ENCODE peak calls at places on chromosomes 12 and 14, in six cellular contexts. M is ELF-1; O is NCI-H510A; E is A549; Z is stimulated activated CD4-positive, alpha-beta T cell treated with anti-CD3 and anti-CD28 coated beads, TNF-alpha, amount 100 ng/mL, for 1 hour; Y is endothelial cell. N is an unnamed sample.

GRCh38 chr12:131827961-131828534 is at the start of gene MMP17:
- DNase-seq in E (peak; percentile 75), Y (peak; percentile 64), O (no peak), Z (no peak), M (peak; percentile 64), N (peak; percentile 78)

GRCh38 chr12:19946549-19946948 is 421.8 kb upstream of the PDE3A start:
- DNase-seq in Z (no peak), O (no peak), M (no peak), Y (no peak), E (peak; percentile 82), N (no peak)

GRCh38 chr12:87311206-87311605 is 718.0 kb downstream of the C12orf50 start:
- DNase-seq in E (no peak), O (no peak), M (no peak), Y (no peak), Z (no peak), N (no peak)

GRCh38 chr14:102579696-102580551 is 12.5 kb upstream of the RCOR1 start:
- DNase-seq in Z (no peak), O (no peak), Y (no peak), E (no peak), M (no peak), N (no peak)

GRCh38 chr12:109131522-109132050 is 15.2 kb downstream of the ACACB start:
- DNase-seq in M (no peak), Z (no peak), Y (no peak), O (no peak), E (no peak), N (no peak)

GRCh38 chr12:110042260-110042659 is 6.1 kb downstream of the C12orf76 start:
- DNase-seq in Y (no peak), M (no peak), O (peak; percentile 86), E (peak; percentile 72), Z (no peak), N (no peak)

GRCh38 chr14:54593860-54594259 is 26.9 kb downstream of the SAMD4A start:
- DNase-seq in O (no peak), E (no peak), Z (no peak), Y (no peak), M (no peak), N (no peak)

GRCh38 chr14:73102806-73103497 is 33.4 kb upstream of the PSEN1 start:
- DNase-seq in O (no peak), E (no peak), M (no peak), Z (no peak), Y (no peak), N (no peak)

GRCh38 chr12:90331262-90331661 is 622.6 kb upstream of the ATP2B1 start:
- DNase-seq in O (no peak), M (no peak), E (no peak), Z (no peak), Y (no peak), N (no peak)

GRCh38 chr12:954736-955135 is 5.2 kb upstream of the RAD52 start:
- DNase-seq in M (no peak), Y (no peak), Z (no peak), E (no peak), O (no peak), N (no peak)

GRCh38 chr14:23182372-23183014 is 967 bp downstream of the SLC7A8 start:
- DNase-seq in O (no peak), Z (no peak), Y (peak; percentile 33), E (no peak), M (peak; percentile 89), N (peak; percentile 75)

GRCh38 chr14:81980601-81981310 is 447.1 kb upstream of the SEL1L start:
- DNase-seq in O (no peak), Y (no peak), Z (no peak), M (no peak), E (no peak), N (peak; percentile 35)

GRCh38 chr12:69900720-69901131 is 75.7 kb downstream of the MYRFL start:
- DNase-seq in E (peak; percentile 64), Y (peak; percentile 78), Z (peak; percentile 8), M (peak; percentile 76), O (peak; percentile 89), N (peak; percentile 81)

GRCh38 chr14:52663850-52664249 is 31.5 kb downstream of the ERO1A start:
- DNase-seq in M (no peak), E (no peak), Z (no peak), O (no peak), Y (no peak), N (no peak)

GRCh38 chr12:127143020-127143419 is 1124.0 kb upstream of the TMEM132C start:
- DNase-seq in O (peak; percentile 92), M (no peak), E (no peak), Z (no peak), Y (no peak), N (no peak)

GRCh38 chr12:48936379-48936979 is 11.2 kb upstream of the FKBP11 start:
- DNase-seq in Z (peak; percentile 65), O (no peak), E (peak; percentile 72), M (peak; percentile 87), Y (peak; percentile 87), N (peak; percentile 88)

GRCh38 chr12:120065472-120065871 is 51.1 kb downstream of the RAB35 start:
- DNase-seq in Z (no peak), E (no peak), O (no peak), Y (no peak), M (no peak), N (no peak)

GRCh38 chr12:121577443-121578180 is 3.2 kb downstream of the KDM2B start:
- DNase-seq in O (no peak), Y (no peak), E (no peak), Z (no peak), M (peak; percentile 72), N (no peak)

GRCh38 chr12:1583421-1584078 is 10.8 kb downstream of the FBXL14 start:
- DNase-seq in Z (no peak), Y (peak; percentile 72), E (peak; percentile 87), O (peak; percentile 32), M (peak; percentile 67), N (peak; percentile 82)

GRCh38 chr12:1840561-1840960 is 20.2 kb downstream of the LRTM2 start:
- DNase-seq in Y (no peak), M (no peak), E (no peak), O (no peak), Z (no peak), N (no peak)

GRCh38 chr12:80121661-80122060 is 22.3 kb downstream of the OTOGL start:
- DNase-seq in E (no peak), O (no peak), Z (no peak), M (no peak), Y (no peak), N (no peak)

GRCh38 chr12:80868576-80868975 is 69.2 kb downstream of the LIN7A start:
- DNase-seq in Z (no peak), O (no peak), E (no peak), Y (no peak), M (peak; percentile 26), N (no peak)

GRCh38 chr12:674272-674781 is 11.1 kb upstream of the NINJ2 start:
- DNase-seq in M (no peak), Z (peak; percentile 12), Y (no peak), O (no peak), E (no peak), N (no peak)

GRCh38 chr12:54608156-54608555 is 19.7 kb upstream of the PPP1R1A start:
- DNase-seq in M (no peak), E (no peak), Y (no peak), O (no peak), Z (no peak), N (no peak)

GRCh38 chr12:124484067-124484466 is 83.3 kb downstream of the NCOR2 start:
- DNase-seq in Y (no peak), O (no peak), M (no peak), Z (no peak), E (no peak), N (no peak)

GRCh38 chr12:47997321-47997720 is 7.0 kb downstream of the COL2A1 start:
- DNase-seq in M (peak; percentile 25), E (no peak), Z (no peak), Y (no peak), O (no peak), N (no peak)

GRCh38 chr14:65850429-65851145 is 438.1 kb downstream of the FUT8 start:
- DNase-seq in Z (peak; percentile 9), E (no peak), Y (no peak), M (no peak), O (no peak), N (no peak)

GRCh38 chr14:51738754-51739153 is 87.0 kb downstream of the FRMD6 start:
- DNase-seq in Y (peak; percentile 7), M (peak; percentile 56), E (peak; percentile 20), Z (no peak), O (no peak), N (peak; percentile 40)

GRCh38 chr14:103033744-103034143 is 23.6 kb downstream of the CDC42BPB start:
- DNase-seq in M (no peak), Y (no peak), Z (no peak), E (peak; percentile 40), O (no peak), N (peak; percentile 71)

GRCh38 chr12:19212245-19212644 is 82.7 kb downstream of the PLEKHA5 start:
- DNase-seq in Z (no peak), E (no peak), Y (no peak), M (no peak), O (no peak), N (no peak)

GRCh38 chr12:130916251-130916911 is 37.3 kb upstream of the ADGRD1 start:
- DNase-seq in Z (no peak), M (peak; percentile 82), O (no peak), Y (peak; percentile 62), E (peak; percentile 74), N (peak; percentile 53)

GRCh38 chr14:67837011-67837624 is 17.5 kb downstream of the RAD51B start:
- DNase-seq in Y (peak; percentile 55), Z (no peak), M (peak; percentile 19), E (peak; percentile 85), O (peak; percentile 65), N (peak; percentile 73)

GRCh38 chr12:50401383-50402155 is 884 bp downstream of the LARP4 start:
- DNase-seq in Y (no peak), Z (no peak), O (no peak), M (peak; percentile 12), E (peak; percentile 22), N (no peak)

GRCh38 chr14:93493054-93493453 is 62.3 kb downstream of the UNC79 start:
- DNase-seq in Y (no peak), E (no peak), Z (no peak), O (no peak), M (no peak), N (no peak)

GRCh38 chr12:26636710-26637328 is 196.2 kb downstream of the ITPR2 start:
- DNase-seq in O (no peak), E (peak; percentile 50), Z (no peak), M (no peak), Y (no peak), N (no peak)

GRCh38 chr14:24408764-24409163 is 10.0 kb downstream of the NYNRIN start:
- DNase-seq in O (no peak), Z (no peak), M (no peak), E (no peak), Y (no peak), N (no peak)

GRCh38 chr14:81455344-81455743 is 55.2 kb upstream of the STON2 start:
- DNase-seq in E (no peak), Y (no peak), M (no peak), O (no peak), Z (no peak), N (no peak)

GRCh38 chr14:22978873-22979671 is 3.3 kb downstream of the AJUBA start:
- DNase-seq in Z (no peak), E (no peak), Y (no peak), M (peak; percentile 9), O (no peak), N (peak; percentile 26)

GRCh38 chr14:90341784-90342183 is 10.0 kb upstream of the NRDE2 start:
- DNase-seq in E (no peak), M (no peak), Z (no peak), O (no peak), Y (no peak), N (no peak)

N was measured in Caco-2.